ENCODE peak calls at places on chromosomes 7 and 10, in nine cellular contexts. G is endothelial cell of umbilical vein, C is stomach, N is GM12891, T is H1, H is upper lobe of left lung, X is spleen, J is GM12878, L is suprapubic skin. R is an unnamed sample.

GRCh38 chr10:131841131-131841661 is 59.6 kb upstream of the PPP2R2D start:
- DNase-seq in G (no peak), C (no peak), N (no peak), T (no peak), H (peak; percentile 6), X (peak; percentile 59), J (no peak), L (peak; percentile 58), R (no peak)

GRCh38 chr10:121572857-121573540 is 25.2 kb downstream of the FGFR2 start:
- DNase-seq in G (no peak), C (no peak), N (no peak), T (no peak), H (no peak), X (no peak), J (no peak), L (no peak), R (no peak)

GRCh38 chr10:5944389-5945202 is 32.7 kb downstream of the IL15RA start:
- DNase-seq in G (peak; percentile 99), C (peak; percentile 91), N (no peak), T (no peak), H (peak; percentile 61), X (no peak), J (no peak), L (peak; percentile 89), R (no peak)

GRCh38 chr7:105643384-105643783 is 62.1 kb upstream of the EFCAB10 start:
- DNase-seq in G (no peak), C (no peak), N (no peak), T (no peak), H (no peak), X (no peak), J (no peak), L (no peak), R (no peak)

GRCh38 chr10:60414877-60415585 is 25.4 kb upstream of the ANK3 start:
- DNase-seq in G (peak; percentile 82), C (no peak), N (no peak), T (no peak), H (no peak), X (no peak), J (no peak), L (no peak), R (no peak)

GRCh38 chr7:101175664-101176063 is 4.4 kb downstream of the NAT16 start:
- DNase-seq in G (no peak), C (no peak), N (no peak), T (no peak), H (no peak), X (no peak), J (no peak), L (no peak), R (no peak)

GRCh38 chr10:31274310-31274709 is 44.7 kb upstream of the ZEB1 start:
- DNase-seq in G (no peak), C (no peak), N (no peak), T (no peak), H (no peak), X (no peak), J (no peak), L (no peak), R (no peak)

GRCh38 chr7:51802698-51803097 is 486.1 kb upstream of the COBL start:
- DNase-seq in G (no peak), C (no peak), N (no peak), T (no peak), H (no peak), X (no peak), J (no peak), L (no peak), R (no peak)

GRCh38 chr10:43816351-43817321 is 168.0 kb upstream of the ZNF32 start:
- DNase-seq in G (no peak), C (peak; percentile 47), N (peak; percentile 25), T (no peak), H (no peak), X (peak; percentile 82), J (peak; percentile 61), L (no peak), R (peak; percentile 91)

GRCh38 chr7:36686499-36686898 is 37.8 kb downstream of the AOAH start:
- DNase-seq in G (no peak), C (no peak), N (no peak), T (no peak), H (peak; percentile 35), X (no peak), J (no peak), L (no peak), R (no peak)

GRCh38 chr7:73341877-73342276 is 13.9 kb downstream of the FKBP6 start:
- DNase-seq in G (peak; percentile 21), C (no peak), N (no peak), T (no peak), H (no peak), X (peak; percentile 11), J (no peak), L (no peak), R (no peak)

GRCh38 chr10:3769511-3769910 is 15.5 kb downstream of the KLF6 start:
- DNase-seq in G (no peak), C (no peak), N (no peak), T (no peak), H (no peak), X (no peak), J (no peak), L (no peak), R (no peak)

GRCh38 chr10:78045856-78046255 is 12.2 kb downstream of the RPS24 start:
- DNase-seq in G (no peak), C (no peak), N (no peak), T (no peak), H (no peak), X (no peak), J (no peak), L (no peak), R (no peak)

GRCh38 chr10:24008164-24009066 is 200.5 kb upstream of the KIAA1217 start:
- DNase-seq in G (no peak), C (no peak), N (no peak), T (no peak), H (no peak), X (no peak), J (no peak), L (no peak), R (no peak)

GRCh38 chr7:24290004-24290641 is 6.1 kb downstream of the NPY start:
- DNase-seq in G (peak; percentile 20), C (no peak), N (peak; percentile 33), T (no peak), H (no peak), X (no peak), J (peak; percentile 70), L (no peak), R (no peak)

GRCh38 chr7:4681922-4682620 is at the start of gene FOXK1:
- DNase-seq in G (peak; percentile 39), C (peak; percentile 78), N (peak; percentile 84), T (no peak), H (peak; percentile 72), X (peak; percentile 95), J (no peak), L (no peak), R (no peak)
- TF ChIP-seq POLR2A in G (peak; percentile 65), C (no peak), N (peak; percentile 56), T (no peak), H (peak; percentile 49), X (no peak), J (peak; percentile 71), L (peak; percentile 51), R (no peak)

GRCh38 chr10:81013771-81014170 is 476.1 kb downstream of the SH2D4B start:
- DNase-seq in G (no peak), C (no peak), N (no peak), T (no peak), H (no peak), X (no peak), J (no peak), L (no peak), R (no peak)
- TF ChIP-seq POLR2AphosphoS5 in G (no peak), C (no peak), N (no peak), T (no peak), H (no peak), X (no peak), J (no peak), L (no peak), R (no peak)

GRCh38 chr7:43077732-43078391 is 34.6 kb upstream of the HECW1 start:
- DNase-seq in G (no peak), C (no peak), N (no peak), T (no peak), H (no peak), X (peak; percentile 75), J (no peak), L (no peak), R (no peak)
- TF ChIP-seq POLR2A in G (no peak), C (no peak), N (no peak), T (no peak), H (no peak), X (no peak), J (no peak), L (no peak), R (no peak)

DNA sequence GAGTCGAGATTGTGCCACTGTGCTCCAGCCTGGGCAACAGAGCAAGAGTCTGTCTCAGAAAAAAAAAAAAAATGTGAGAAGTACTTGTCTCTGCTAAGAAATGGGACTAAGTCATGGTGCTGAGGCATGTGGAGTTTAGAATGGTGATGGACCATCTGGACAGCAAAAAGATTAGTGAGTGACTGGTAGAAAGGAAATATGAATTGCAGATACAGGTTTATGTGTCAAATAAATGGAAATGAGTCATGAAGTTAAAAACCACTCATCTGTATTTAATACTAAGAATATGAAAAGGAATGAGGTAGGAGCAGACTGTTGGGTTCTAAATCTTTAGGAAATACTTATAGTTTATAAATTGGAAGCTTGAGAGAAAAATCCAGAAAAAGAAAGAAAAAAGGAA is 625.7 kb upstream of the ANKRD30A start:
- DNase-seq in G (peak; percentile 75), C (no peak), N (no peak), T (no peak), H (no peak), X (no peak), J (no peak), L (no peak), R (no peak)
- TF ChIP-seq POLR2AphosphoS5 in G (no peak), C (no peak), N (no peak), T (no peak), H (no peak), X (no peak), J (no peak), L (no peak), R (no peak)

GRCh38 chr7:5394264-5395105 is 29.1 kb downstream of the TNRC18 start:
- DNase-seq in G (no peak), C (no peak), N (no peak), T (no peak), H (no peak), X (no peak), J (no peak), L (no peak), R (no peak)

GRCh38 chr7:5397657-5398237 is 25.9 kb downstream of the TNRC18 start:
- DNase-seq in G (no peak), C (no peak), N (no peak), T (no peak), H (no peak), X (no peak), J (no peak), L (no peak), R (no peak)

GRCh38 chr7:5395246-5395645 is 28.4 kb downstream of the TNRC18 start:
- DNase-seq in G (no peak), C (no peak), N (no peak), T (no peak), H (no peak), X (no peak), J (no peak), L (no peak), R (no peak)

GRCh38 chr7:5396542-5396941 is 27.1 kb downstream of the TNRC18 start:
- DNase-seq in G (no peak), C (peak; percentile 52), N (peak; percentile 82), T (no peak), H (peak; percentile 83), X (peak; percentile 88), J (peak; percentile 23), L (no peak), R (no peak)

GRCh38 chr7:5396999-5397656 is 26.5 kb downstream of the TNRC18 start:
- DNase-seq in G (peak; percentile 21), C (peak; percentile 89), N (peak; percentile 98), T (no peak), H (peak; percentile 98), X (peak; percentile 99), J (peak; percentile 77), L (peak; percentile 95), R (peak; percentile 95)
- TF ChIP-seq POLR2A in G (no peak), C (no peak), N (peak; percentile 82), T (no peak), H (peak; percentile 53), X (no peak), J (peak; percentile 82), L (no peak), R (no peak)

R was measured in esophagus muscularis mucosa.